ENCODE peak calls at places on chromosomes 2 and 18, in six cellular contexts. Z is GM18507; N is activated naive CD8-positive, alpha-beta T cell treated with anti-CD3 and anti-CD28 coated beads for 36 hours; Q is RWPE1; W is HTR-8/SVneo; C is stimulated activated CD4-positive, alpha-beta T cell treated with anti-CD3 and anti-CD28 coated beads, Interleukin-1b, Interleukin-23, amount 100 ng/mL, for 1 hour. F is an unnamed sample.

GRCh38 chr18:35072616-35073015 is 31.4 kb downstream of the MAPRE2 start:
- DNase-seq in Z (no peak), N (no peak), Q (no peak), W (no peak), C (no peak), F (no peak)

GRCh38 chr2:25043241-25043867 is 1.5 kb downstream of the EFR3B start:
- DNase-seq in Z (no peak), N (peak; percentile 63), Q (no peak), W (peak; percentile 67), C (peak; percentile 22), F (peak; percentile 85)

GRCh38 chr18:47968006-47968676 is 37.7 kb upstream of the SMAD2 start:
- DNase-seq in Z (no peak), N (no peak), Q (no peak), W (peak; percentile 37), C (no peak), F (peak; percentile 5)

GRCh38 chr2:197926673-197927072 is 122.3 kb downstream of the PLCL1 start:
- DNase-seq in Z (no peak), N (no peak), Q (no peak), W (no peak), C (no peak), F (no peak)

GRCh38 chr2:235879116-235879515 is 289.1 kb downstream of the GBX2 start:
- DNase-seq in Z (no peak), N (no peak), Q (no peak), W (no peak), C (no peak), F (no peak)

GRCh38 chr2:201886504-201886903 is 80.2 kb downstream of the CDK15 start:
- DNase-seq in Z (no peak), N (no peak), Q (peak; percentile 32), W (no peak), C (no peak), F (no peak)

GRCh38 chr2:159882069-159882468 is 84.1 kb upstream of the CD302 start:
- DNase-seq in Z (no peak), N (no peak), Q (no peak), W (no peak), C (no peak), F (no peak)

GRCh38 chr18:74498712-74499629 is 2.8 kb downstream of the CNDP2 start:
- DNase-seq in Z (peak; percentile 35), N (peak; percentile 84), Q (no peak), W (no peak), C (peak; percentile 54), F (peak; percentile 24)

GRCh38 chr2:213422211-213422610 is 137.9 kb downstream of the SPAG16 start:
- DNase-seq in Z (no peak), N (no peak), Q (no peak), W (no peak), C (no peak), F (no peak)

GRCh38 chr2:156907806-156908205 is 349.7 kb upstream of the GALNT5 start:
- DNase-seq in Z (no peak), N (no peak), Q (no peak), W (no peak), C (no peak), F (no peak)

GRCh38 chr2:71535526-71535925 is 82.2 kb downstream of the DYSF start:
- DNase-seq in Z (no peak), N (no peak), Q (no peak), W (no peak), C (no peak), F (no peak)